ENCODE peak calls at places on chromosomes 12 and 14, in seven cellular contexts. M, U, N, P, V, C and O are unnamed samples.

GRCh38 chr12:12474931-12475485 is 87.7 kb downstream of the DUSP16 start:
- DNase-seq in M (no peak), P (no peak), N (no peak), V (peak), C (no peak), U (peak), O (no peak)

GRCh38 chr12:15842106-15842505 is 40.1 kb upstream of the STRAP start:
- DNase-seq in V (no peak), P (no peak), M (no peak), U (peak), N (no peak), C (no peak), O (no peak)

GRCh38 chr14:44170554-44170953 is 336.5 kb downstream of the FSCB start:
- DNase-seq in U (no peak), N (no peak), V (no peak), M (no peak), C (no peak), P (no peak), O (no peak)

GRCh38 chr12:113239811-113240331 is 18.6 kb downstream of the TPCN1 start:
- DNase-seq in N (no peak), P (peak), U (no peak), V (no peak), C (no peak), M (peak), O (peak)

GRCh38 chr12:27161458-27162228 is 79.3 kb upstream of the C12orf71 start:
- DNase-seq in P (no peak), U (no peak), M (no peak), V (no peak), C (no peak), N (no peak), O (no peak)

GRCh38 chr14:98743536-98743935 is 528.5 kb downstream of the BCL11B start:
- DNase-seq in P (no peak), C (no peak), M (no peak), N (no peak), V (no peak), U (no peak), O (no peak)

GRCh38 chr14:50060871-50061663 is 55.3 kb downstream of the VCPKMT start:
- DNase-seq in U (peak), N (peak), V (peak), P (peak), C (peak), M (no peak), O (peak)

GRCh38 chr12:69905801-69906200 is 80.8 kb downstream of the MYRFL start:
- DNase-seq in P (no peak), V (no peak), N (no peak), C (no peak), M (no peak), U (no peak), O (no peak)

GRCh38 chr14:59582845-59583509 is 6.4 kb upstream of the CCDC175 start:
- DNase-seq in V (no peak), M (no peak), C (no peak), P (no peak), N (no peak), U (no peak), O (no peak)
- TF ChIP-seq POLR2A in V (no peak), M (no peak), C (no peak), P (no peak), N (no peak), U (no peak), O (no peak)

GRCh38 chr14:91291786-91292405 is 47.4 kb upstream of the GPR68 start:
- DNase-seq in N (no peak), M (no peak), V (no peak), P (no peak), U (no peak), C (no peak), O (no peak)

GRCh38 chr14:91294153-91294552 is 49.6 kb upstream of the GPR68 start:
- DNase-seq in C (no peak), P (peak), M (no peak), U (no peak), N (no peak), V (no peak), O (no peak)

GRCh38 chr14:91295276-91295845 is 50.9 kb upstream of the GPR68 start:
- DNase-seq in C (no peak), N (no peak), M (no peak), U (no peak), P (no peak), V (no peak), O (no peak)

GRCh38 chr14:91292476-91292875 is 48.0 kb upstream of the GPR68 start:
- DNase-seq in U (no peak), V (no peak), M (no peak), P (no peak), C (no peak), N (peak), O (no peak)

GRCh38 chr14:91293281-91293680 is 48.8 kb upstream of the GPR68 start:
- DNase-seq in C (no peak), V (no peak), P (no peak), U (no peak), N (no peak), M (no peak), O (no peak)
- TF ChIP-seq POLR2A in C (no peak), V (no peak), P (no peak), U (no peak), N (no peak), M (no peak), O (no peak)

GRCh38 chr12:121135320-121135719 is 2.6 kb downstream of the P2RX7 start:
- DNase-seq in N (no peak), V (no peak), P (no peak), C (no peak), U (no peak), M (no peak), O (no peak)

GRCh38 chr12:121130866-121131373 is 1.8 kb upstream of the P2RX7 start:
- DNase-seq in U (no peak), V (no peak), P (no peak), C (no peak), N (no peak), M (no peak), O (no peak)

GRCh38 chr12:121133838-121134237 is 1.2 kb downstream of the P2RX7 start:
- DNase-seq in U (no peak), P (no peak), N (no peak), M (no peak), C (no peak), V (no peak), O (no peak)

GRCh38 chr12:121131941-121132341 is 735 bp upstream of the P2RX7 start:
- DNase-seq in P (no peak), N (no peak), C (no peak), U (no peak), M (no peak), V (no peak), O (no peak)

GRCh38 chr12:121132601-121133481 is at the start of gene P2RX7:
- DNase-seq in N (peak), V (peak), P (peak), M (peak), C (peak), U (peak), O (peak)
- TF ChIP-seq POLR2A in N (no peak), V (no peak), P (no peak), M (no peak), C (peak), U (no peak), O (no peak)

DNA sequence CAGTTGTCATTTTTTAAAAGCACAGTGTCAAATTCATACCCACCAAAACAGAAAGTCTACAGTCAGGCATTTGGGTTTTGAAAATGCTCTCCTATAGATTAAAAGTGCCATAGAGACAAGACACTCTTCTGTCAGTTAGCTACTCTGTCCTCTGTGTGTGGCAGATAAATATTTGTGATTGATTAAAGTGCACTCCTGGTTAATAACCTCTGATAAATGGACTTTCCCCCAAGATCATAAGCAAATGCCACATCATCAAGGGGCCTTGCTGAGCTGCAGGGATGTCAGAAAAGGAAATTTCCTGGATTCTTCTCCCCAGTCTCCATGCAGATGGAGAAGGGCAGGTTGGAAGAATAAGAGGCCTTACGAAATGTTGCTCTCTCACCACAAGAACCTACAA is 1329.5 kb upstream of the TMEM132C start:
- DNase-seq in N (no peak), V (no peak), M (no peak), C (no peak), P (no peak), U (no peak), O (no peak)
- TF ChIP-seq POLR2A in N (no peak), V (no peak), M (no peak), C (no peak), P (no peak), U (no peak), O (no peak)

GRCh38 chr14:68673464-68673863 is 119.4 kb downstream of the ZFP36L1 start:
- DNase-seq in V (no peak), U (no peak), N (no peak), C (no peak), M (no peak), P (no peak), O (no peak)
- TF ChIP-seq POLR2A in V (no peak), U (no peak), N (no peak), C (no peak), M (no peak), P (no peak), O (no peak)

GRCh38 chr12:128052341-128052740 is 214.6 kb upstream of the TMEM132C start:
- DNase-seq in M (no peak), U (no peak), P (no peak), N (no peak), C (no peak), V (no peak), O (no peak)
- TF ChIP-seq POLR2A in M (no peak), U (no peak), P (no peak), N (no peak), C (no peak), V (no peak), O (no peak)